ENCODE peak calls at places on chromosomes 3 and 15, in five cellular contexts. L, G, D, T and F are unnamed samples.

GRCh38 chr3:13141991-13142412 is 68.8 kb upstream of the IQSEC1 start:
- DNase-seq in L (no peak), G (peak), D (peak), T (peak), F (no peak)

GRCh38 chr3:11498646-11499045 is 145.1 kb downstream of the VGLL4 start:
- DNase-seq in L (no peak), G (peak), D (peak), T (peak), F (no peak)

GRCh38 chr3:169659096-169659521 is 4.4 kb downstream of the MECOM start:
- DNase-seq in L (no peak), G (no peak), D (no peak), T (peak), F (no peak)

GRCh38 chr3:197539651-197540051 is 16.1 kb downstream of the BDH1 start:
- DNase-seq in L (no peak), G (no peak), D (no peak), T (no peak), F (no peak)

GRCh38 chr3:39879581-39879980 is 70.2 kb downstream of the MYRIP start:
- DNase-seq in L (no peak), G (no peak), D (no peak), T (no peak), F (no peak)

GRCh38 chr15:68817304-68818087 is 3.2 kb downstream of the ANP32A start:
- DNase-seq in L (no peak), G (peak), D (peak), T (peak), F (no peak)

GRCh38 chr3:54424283-54424682 is 301.9 kb downstream of the CACNA2D3 start:
- DNase-seq in L (no peak), G (no peak), D (no peak), T (no peak), F (no peak)

GRCh38 chr3:65348596-65348995 is 660.8 kb upstream of the ADAMTS9 start:
- DNase-seq in L (peak), G (peak), D (no peak), T (no peak), F (peak)

GRCh38 chr15:96583671-96584070 is 253.2 kb downstream of the NR2F2 start:
- DNase-seq in L (no peak), G (no peak), D (no peak), T (no peak), F (no peak)

GRCh38 chr3:127674099-127674792 is 1.5 kb downstream of the ABTB1 start:
- DNase-seq in L (no peak), G (no peak), D (peak), T (peak), F (no peak)

GRCh38 chr3:114660124-114660523 is 366.3 kb downstream of the TIGIT start:
- DNase-seq in L (peak), G (peak), D (peak), T (no peak), F (no peak)

GRCh38 chr15:101070502-101071273 is 151.5 kb downstream of the LRRK1 start:
- DNase-seq in L (peak), G (peak), D (no peak), T (no peak), F (peak)

GRCh38 chr3:151283907-151284461 is 5.6 kb upstream of the P2RY14 start:
- DNase-seq in L (peak), G (peak), D (peak), T (no peak), F (no peak)

GRCh38 chr3:122977645-122978466 is 49.7 kb downstream of the SEMA5B start:
- DNase-seq in L (peak), G (peak), D (peak), T (peak), F (peak)

GRCh38 chr3:169552533-169552932 is 111.0 kb downstream of the MECOM start:
- DNase-seq in L (no peak), G (peak), D (no peak), T (no peak), F (no peak)

GRCh38 chr3:181210275-181210674 is 220.7 kb upstream of the DNAJC19 start:
- DNase-seq in L (no peak), G (peak), D (no peak), T (no peak), F (no peak)

GRCh38 chr15:39672184-39672583 is 91.3 kb downstream of the THBS1 start:
- DNase-seq in L (no peak), G (no peak), D (no peak), T (no peak), F (no peak)

GRCh38 chr3:157865449-157865862 is 240.8 kb downstream of the SHOX2 start:
- DNase-seq in L (no peak), G (no peak), D (no peak), T (peak), F (no peak)

DNA sequence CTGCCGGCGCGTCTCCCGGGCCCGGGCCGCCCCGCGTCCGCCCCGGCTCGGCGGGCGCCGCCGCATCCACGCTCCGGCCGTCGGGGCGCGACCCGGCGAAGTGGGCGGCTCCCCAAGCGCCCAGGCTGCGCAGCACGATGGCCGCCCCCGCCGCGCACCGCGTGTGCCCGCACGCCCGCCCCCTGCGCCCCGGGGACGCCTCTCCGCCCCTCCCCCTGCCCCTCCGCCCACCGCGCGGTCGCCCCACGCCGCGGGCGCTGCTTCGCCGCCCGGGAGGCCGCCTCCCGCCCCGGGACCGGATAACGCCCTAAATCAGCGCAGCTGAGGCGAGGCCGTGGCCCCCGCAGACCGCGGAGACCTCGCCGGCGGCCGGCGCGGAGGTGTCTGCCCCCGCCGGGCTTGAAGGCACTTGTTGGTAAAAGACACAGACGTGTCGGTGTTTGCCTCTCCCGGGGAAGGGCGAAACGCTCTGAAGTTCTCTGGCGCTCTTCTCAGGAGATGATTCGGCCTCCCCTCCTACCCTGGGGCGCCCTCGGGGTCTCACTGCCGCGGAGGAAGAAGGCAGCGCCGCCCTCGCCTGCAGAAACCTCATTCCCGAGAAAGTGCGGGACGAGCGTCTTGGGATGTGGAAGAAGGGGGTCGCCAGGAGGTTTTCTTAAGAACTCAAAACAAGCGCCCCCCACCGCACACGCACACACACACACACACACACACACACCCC is at the start of gene BNC1:
- DNase-seq in L (no peak), G (peak), D (no peak), T (no peak), F (no peak)
- H3K4me3 ChIP-seq in L (peak), G (peak), D (peak), T (peak), F (peak)

GRCh38 chr3:67648701-67649100 is 5.7 kb downstream of the SUCLG2 start:
- DNase-seq in L (no peak), G (peak), D (no peak), T (no peak), F (no peak)

GRCh38 chr3:67646586-67647234 is 7.7 kb downstream of the SUCLG2 start:
- DNase-seq in L (no peak), G (peak), D (no peak), T (no peak), F (no peak)

GRCh38 chr3:67649681-67650080 is 4.7 kb downstream of the SUCLG2 start:
- DNase-seq in L (no peak), G (no peak), D (no peak), T (no peak), F (no peak)

GRCh38 chr3:67648229-67648628 is 6.2 kb downstream of the SUCLG2 start:
- DNase-seq in L (no peak), G (no peak), D (no peak), T (no peak), F (no peak)

DNA sequence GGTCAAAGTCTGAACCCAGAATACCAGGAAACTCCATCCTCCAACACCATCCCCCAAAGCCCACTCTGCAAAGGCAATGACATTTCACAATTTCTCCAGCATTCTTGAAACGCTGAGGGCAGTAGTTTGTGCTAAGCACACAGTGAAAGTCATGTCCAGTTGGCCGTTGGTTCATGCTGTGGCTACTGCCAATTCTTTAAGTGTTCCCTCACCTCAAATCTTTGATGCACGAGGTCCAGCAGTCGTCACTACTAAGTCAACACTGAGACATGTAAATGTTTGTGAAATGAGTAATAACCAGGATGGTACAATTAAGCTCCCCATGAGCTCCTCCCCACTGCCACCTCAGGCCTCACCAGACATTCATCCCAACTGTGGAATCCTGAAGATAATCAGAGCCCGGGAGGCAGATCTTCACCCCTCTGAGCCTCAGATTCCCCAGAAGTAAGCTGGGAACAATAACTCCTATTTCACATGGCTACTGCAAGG is 7.0 kb downstream of the SUCLG2 start:
- DNase-seq in L (peak), G (peak), D (no peak), T (no peak), F (peak)
- TF ChIP-seq CTCF in L (no peak), G (no peak), D (no peak), T (no peak), F (no peak)

GRCh38 chr3:34394978-34395748 is 596.7 kb downstream of the PDCD6IP start:
- DNase-seq in L (no peak), G (no peak), D (no peak), T (peak), F (no peak)

GRCh38 chr3:34396945-34397344 is 598.5 kb downstream of the PDCD6IP start:
- DNase-seq in L (no peak), G (no peak), D (no peak), T (no peak), F (no peak)

DNA sequence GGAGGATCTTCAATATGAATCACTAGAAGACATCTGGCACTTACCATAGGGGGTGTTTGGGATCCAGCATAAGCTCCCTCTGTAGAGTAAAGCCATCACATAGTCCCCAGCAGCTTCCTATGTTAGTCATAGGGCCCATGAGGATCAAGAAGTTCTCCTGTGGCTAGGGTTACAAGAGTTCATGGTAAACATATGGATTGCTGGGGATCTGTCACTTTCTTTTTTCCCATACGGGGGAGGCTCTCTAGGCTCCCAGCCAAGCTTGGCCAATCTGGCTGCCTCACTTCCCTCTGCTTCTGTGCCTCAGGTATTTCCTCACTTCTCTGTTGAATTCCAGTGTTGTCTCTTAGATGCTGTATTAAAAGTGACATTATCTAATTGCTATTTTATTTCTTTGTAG is 597.9 kb downstream of the PDCD6IP start:
- DNase-seq in L (no peak), G (no peak), D (no peak), T (peak), F (no peak)
- H3K4me3 ChIP-seq in L (no peak), G (no peak), D (no peak), T (no peak), F (no peak)

GRCh38 chr15:49044761-49045571 is 1.3 kb downstream of the SECISBP2L start:
- DNase-seq in L (no peak), G (peak), D (no peak), T (no peak), F (no peak)

GRCh38 chr15:49045691-49046112 is 544 bp downstream of the SECISBP2L start:
- DNase-seq in L (no peak), G (peak), D (no peak), T (no peak), F (no peak)

GRCh38 chr15:49047456-49047855 is 1.2 kb upstream of the SECISBP2L start:
- DNase-seq in L (no peak), G (no peak), D (no peak), T (no peak), F (no peak)

GRCh38 chr15:49044002-49044401 is 2.2 kb downstream of the SECISBP2L start:
- DNase-seq in L (no peak), G (no peak), D (no peak), T (no peak), F (no peak)

DNA sequence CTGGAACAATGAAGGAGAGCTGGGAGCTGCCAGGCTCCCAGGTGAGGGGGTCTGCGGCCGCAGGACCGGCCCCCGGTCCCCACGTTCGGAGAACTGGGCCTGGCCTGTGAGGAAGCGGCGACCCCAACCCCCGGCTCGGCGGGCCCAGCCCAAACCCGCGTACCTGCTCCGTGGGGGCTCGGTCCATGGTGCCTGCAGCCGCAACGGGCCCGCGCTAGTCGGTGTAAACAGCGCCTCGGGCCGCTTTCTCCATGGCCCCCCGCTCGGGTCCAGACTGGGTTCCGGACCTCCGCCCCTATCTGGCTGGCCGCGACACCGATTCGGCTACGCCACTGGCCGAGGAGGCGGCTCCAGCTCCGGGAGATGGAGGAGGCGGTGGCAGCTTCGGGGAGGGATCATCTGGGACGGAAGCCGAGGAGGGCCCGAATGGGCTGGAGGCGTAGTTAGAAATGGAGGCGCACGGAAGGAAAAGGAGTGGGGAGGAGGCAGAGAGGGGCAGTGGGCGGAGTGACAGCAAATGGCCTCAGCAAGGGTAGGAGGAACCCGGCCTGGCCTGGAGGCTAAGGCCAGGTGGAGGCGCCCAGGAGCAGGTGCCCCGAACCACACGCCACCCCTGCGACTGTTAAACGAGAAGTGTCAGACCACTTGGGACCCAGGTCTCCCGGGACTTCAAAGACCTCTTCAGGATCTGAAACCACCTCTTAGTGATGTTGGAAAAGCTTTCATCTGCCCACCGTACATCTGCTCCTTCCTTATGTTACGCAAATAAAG is at the start of gene SECISBP2L:
- DNase-seq in L (peak), G (peak), D (peak), T (peak), F (peak)
- TF ChIP-seq CTCF in L (no peak), G (peak), D (no peak), T (peak), F (peak)

DNA sequence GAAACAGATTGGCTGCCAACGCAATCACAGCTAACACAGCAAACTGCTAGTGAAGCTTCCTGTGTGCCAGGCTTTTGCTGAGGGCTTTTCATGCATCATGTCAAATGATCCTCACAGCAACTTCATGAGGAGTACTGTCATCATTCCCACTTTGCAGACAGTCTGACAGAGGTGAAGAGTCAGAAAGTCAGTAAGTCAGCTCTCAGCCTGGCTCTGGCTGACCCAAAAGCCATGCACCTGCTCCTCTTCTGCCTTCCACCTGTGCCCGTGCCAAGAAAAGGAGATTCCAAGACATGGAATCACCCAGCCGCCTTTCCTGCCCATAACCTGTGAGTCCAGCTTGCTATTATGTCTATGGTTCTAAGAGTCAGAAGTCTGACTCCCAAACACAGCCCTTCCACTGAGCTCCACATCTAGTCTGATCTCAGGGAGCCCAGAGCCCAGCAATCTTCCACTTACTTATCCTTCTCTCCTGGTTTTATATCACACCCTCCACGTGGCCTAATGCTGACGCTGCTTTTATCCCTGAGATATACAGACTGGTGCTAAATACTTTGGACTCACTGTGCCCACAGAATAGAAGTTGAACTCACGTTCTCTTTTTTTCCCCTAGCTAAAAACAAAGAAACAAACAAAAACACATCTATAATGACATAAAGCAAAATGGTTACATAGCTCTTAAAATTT is 66.1 kb downstream of the PLD1 start:
- DNase-seq in L (no peak), G (no peak), D (no peak), T (no peak), F (no peak)
- H3K4me3 ChIP-seq in L (no peak), G (no peak), D (no peak), T (no peak), F (no peak)

GRCh38 chr3:137768021-137768360 is 3.9 kb downstream of the SOX14 start:
- DNase-seq in L (no peak), G (no peak), D (no peak), T (no peak), F (no peak)
- TF ChIP-seq CTCF in L (no peak), G (no peak), D (no peak), T (no peak), F (no peak)

GRCh38 chr3:189122526-189123205 is 49.1 kb upstream of the TPRG1 start:
- DNase-seq in L (no peak), G (no peak), D (no peak), T (no peak), F (no peak)
- H3K4me3 ChIP-seq in L (no peak), G (no peak), D (peak), T (peak), F (no peak)

DNA sequence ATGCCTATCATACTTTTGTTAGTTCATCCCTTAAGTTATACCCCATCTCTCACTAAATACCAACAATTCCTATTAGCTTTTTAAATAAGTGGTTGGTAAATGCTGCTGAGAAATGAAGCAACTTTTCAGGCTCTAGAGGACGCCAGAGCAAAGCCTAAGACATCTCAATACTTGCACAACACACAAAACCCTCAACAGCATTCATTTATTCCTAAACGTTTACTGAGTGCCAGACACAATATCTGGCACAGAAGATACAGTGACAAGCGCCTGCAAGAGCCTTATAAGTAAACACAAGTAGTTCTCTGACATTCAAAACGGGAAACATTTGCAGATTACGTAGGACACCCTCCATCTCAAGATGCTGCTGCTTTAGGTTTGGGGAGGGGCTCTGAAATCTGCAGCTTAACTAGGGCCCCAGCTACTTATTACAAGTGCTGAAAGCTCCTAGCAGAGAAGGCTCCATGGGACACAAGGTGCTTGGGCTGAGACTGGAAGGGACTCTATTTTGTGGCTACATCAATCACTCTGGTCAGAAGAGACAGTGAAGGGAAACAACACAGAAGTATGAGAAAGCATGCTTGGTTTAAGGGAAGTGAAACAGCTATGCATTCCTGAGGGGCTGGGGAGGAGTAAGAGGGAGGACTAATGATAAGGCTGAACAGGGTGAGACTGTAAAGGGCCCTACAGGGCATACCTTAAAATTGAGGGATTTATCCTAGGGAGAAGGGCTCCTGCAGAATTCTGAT is 311.3 kb downstream of the PLCL2 start:
- DNase-seq in L (no peak), G (peak), D (no peak), T (no peak), F (no peak)
- TF ChIP-seq CTCF in L (peak), G (peak), D (peak), T (peak), F (no peak)

GRCh38 chr3:117926819-117927218 is 1107.8 kb downstream of the IGSF11 start:
- DNase-seq in L (no peak), G (no peak), D (no peak), T (no peak), F (no peak)

GRCh38 chr3:117932441-117932840 is 1102.2 kb downstream of the IGSF11 start:
- DNase-seq in L (no peak), G (no peak), D (no peak), T (no peak), F (no peak)

GRCh38 chr3:117927831-117928230 is 1106.8 kb downstream of the IGSF11 start:
- DNase-seq in L (no peak), G (no peak), D (no peak), T (no peak), F (no peak)

GRCh38 chr3:117928836-117929235 is 1105.8 kb downstream of the IGSF11 start:
- DNase-seq in L (no peak), G (no peak), D (no peak), T (no peak), F (no peak)
- H3K4me3 ChIP-seq in L (no peak), G (no peak), D (no peak), T (no peak), F (no peak)